ENCODE peak calls at places on chromosomes 13 and 19, in nine cellular contexts. One of them, this sample, is unnamed. For H3K4me1, the result is how much of the 10 kb centered on the place peaks cover.

GRCh38 chr19:54100560-54100959 is at the start of gene OSCAR:
- DNase-seq in mucosa of descending colon: no peak
- DNase-seq in left ventricle myocardium inferior: no peak
- DNase-seq in CD4-positive, CD25-positive, alpha-beta regulatory T cell: no peak
- DNase-seq in fibroblast of lung: no peak
- DNase-seq in upper lobe of right lung: peak
- DNase-seq in small intestine: no peak
- DNase-seq in aorta: peak
- DNase-seq in testis: no peak
- DNase-seq in this sample: no peak

GRCh38 chr19:18762125-18763023 is 28.7 kb downstream of the COMP start:
- DNase-seq in testis: peak
- DNase-seq in left ventricle myocardium inferior: peak
- DNase-seq in mucosa of descending colon: peak
- DNase-seq in small intestine: peak
- DNase-seq in aorta: no peak
- DNase-seq in CD4-positive, CD25-positive, alpha-beta regulatory T cell: no peak
- DNase-seq in fibroblast of lung: peak
- DNase-seq in upper lobe of right lung: peak
- DNase-seq in this sample: peak

GRCh38 chr19:29576761-29577661 is 29.1 kb upstream of the POP4 start:
- DNase-seq in testis: no peak
- DNase-seq in CD4-positive, CD25-positive, alpha-beta regulatory T cell: no peak
- DNase-seq in fibroblast of lung: peak
- DNase-seq in left ventricle myocardium inferior: no peak
- DNase-seq in small intestine: no peak
- DNase-seq in mucosa of descending colon: no peak
- DNase-seq in upper lobe of right lung: no peak
- DNase-seq in aorta: no peak
- DNase-seq in this sample: no peak

GRCh38 chr19:46021531-46022041 is 1.3 kb downstream of the PGLYRP1 start:
- DNase-seq in upper lobe of right lung: no peak
- DNase-seq in CD4-positive, CD25-positive, alpha-beta regulatory T cell: no peak
- DNase-seq in mucosa of descending colon: no peak
- DNase-seq in aorta: no peak
- DNase-seq in testis: no peak
- DNase-seq in small intestine: no peak
- DNase-seq in left ventricle myocardium inferior: no peak
- DNase-seq in fibroblast of lung: no peak
- DNase-seq in this sample: peak

GRCh38 chr19:10043286-10043927 is 30.1 kb downstream of the RDH8 start:
- DNase-seq in left ventricle myocardium inferior: no peak
- DNase-seq in CD4-positive, CD25-positive, alpha-beta regulatory T cell: no peak
- DNase-seq in mucosa of descending colon: no peak
- DNase-seq in aorta: no peak
- DNase-seq in fibroblast of lung: peak
- DNase-seq in small intestine: no peak
- DNase-seq in upper lobe of right lung: no peak
- DNase-seq in testis: no peak
- DNase-seq in this sample: peak

GRCh38 chr19:44260695-44261446 is 1.2 kb downstream of the ZNF233 start:
- DNase-seq in small intestine: no peak
- DNase-seq in left ventricle myocardium inferior: no peak
- DNase-seq in upper lobe of right lung: no peak
- DNase-seq in testis: no peak
- DNase-seq in CD4-positive, CD25-positive, alpha-beta regulatory T cell: no peak
- DNase-seq in fibroblast of lung: no peak
- DNase-seq in mucosa of descending colon: no peak
- DNase-seq in aorta: no peak
- DNase-seq in this sample: no peak

GRCh38 chr13:45218689-45219088 is 17.8 kb upstream of the KCTD4 start:
- DNase-seq in aorta: no peak
- DNase-seq in upper lobe of right lung: no peak
- DNase-seq in testis: no peak
- DNase-seq in CD4-positive, CD25-positive, alpha-beta regulatory T cell: no peak
- DNase-seq in fibroblast of lung: no peak
- DNase-seq in left ventricle myocardium inferior: no peak
- DNase-seq in mucosa of descending colon: no peak
- DNase-seq in small intestine: no peak
- DNase-seq in this sample: no peak

GRCh38 chr13:24306632-24307031 is 2.7 kb upstream of the C1QTNF9 start:
- DNase-seq in mucosa of descending colon: no peak
- DNase-seq in small intestine: no peak
- DNase-seq in left ventricle myocardium inferior: no peak
- DNase-seq in testis: no peak
- DNase-seq in fibroblast of lung: peak
- DNase-seq in aorta: no peak
- DNase-seq in CD4-positive, CD25-positive, alpha-beta regulatory T cell: no peak
- DNase-seq in upper lobe of right lung: no peak
- DNase-seq in this sample: no peak

GRCh38 chr13:38848360-38848759 is 142.3 kb downstream of the STOML3 start:
- DNase-seq in small intestine: no peak
- DNase-seq in testis: no peak
- DNase-seq in aorta: no peak
- DNase-seq in left ventricle myocardium inferior: no peak
- DNase-seq in fibroblast of lung: no peak
- DNase-seq in CD4-positive, CD25-positive, alpha-beta regulatory T cell: no peak
- DNase-seq in mucosa of descending colon: no peak
- DNase-seq in upper lobe of right lung: no peak
- DNase-seq in this sample: no peak

GRCh38 chr19:3066482-3067049 is 4.3 kb upstream of the TLE5 start:
- DNase-seq in small intestine: no peak
- DNase-seq in fibroblast of lung: no peak
- DNase-seq in testis: no peak
- DNase-seq in upper lobe of right lung: no peak
- DNase-seq in left ventricle myocardium inferior: no peak
- DNase-seq in CD4-positive, CD25-positive, alpha-beta regulatory T cell: no peak
- DNase-seq in aorta: no peak
- DNase-seq in mucosa of descending colon: no peak
- DNase-seq in this sample: no peak

GRCh38 chr13:27131202-27131623 is 40.4 kb downstream of the USP12 start:
- DNase-seq in aorta: no peak
- DNase-seq in mucosa of descending colon: no peak
- DNase-seq in fibroblast of lung: peak
- DNase-seq in CD4-positive, CD25-positive, alpha-beta regulatory T cell: peak
- DNase-seq in upper lobe of right lung: no peak
- DNase-seq in testis: no peak
- DNase-seq in small intestine: peak
- DNase-seq in left ventricle myocardium inferior: no peak
- DNase-seq in this sample: peak

GRCh38 chr19:38679839-38680238 is 32.4 kb downstream of the ACTN4 start:
- DNase-seq in mucosa of descending colon: no peak
- DNase-seq in upper lobe of right lung: no peak
- DNase-seq in fibroblast of lung: peak
- DNase-seq in aorta: no peak
- DNase-seq in small intestine: no peak
- DNase-seq in CD4-positive, CD25-positive, alpha-beta regulatory T cell: no peak
- DNase-seq in testis: no peak
- DNase-seq in left ventricle myocardium inferior: no peak
- DNase-seq in this sample: no peak

GRCh38 chr19:38684078-38684861 is 36.8 kb downstream of the ACTN4 start:
- DNase-seq in fibroblast of lung: peak
- DNase-seq in aorta: peak
- DNase-seq in CD4-positive, CD25-positive, alpha-beta regulatory T cell: peak
- DNase-seq in left ventricle myocardium inferior: peak
- DNase-seq in mucosa of descending colon: peak
- DNase-seq in small intestine: peak
- DNase-seq in testis: no peak
- DNase-seq in upper lobe of right lung: peak
- DNase-seq in this sample: no peak

GRCh38 chr19:38683393-38684077 is 36.1 kb downstream of the ACTN4 start:
- DNase-seq in fibroblast of lung: peak
- DNase-seq in mucosa of descending colon: peak
- DNase-seq in small intestine: peak
- DNase-seq in aorta: peak
- DNase-seq in left ventricle myocardium inferior: no peak
- DNase-seq in testis: peak
- DNase-seq in upper lobe of right lung: peak
- DNase-seq in CD4-positive, CD25-positive, alpha-beta regulatory T cell: peak
- DNase-seq in this sample: peak

GRCh38 chr19:38682872-38683392 is 35.5 kb downstream of the ACTN4 start:
- DNase-seq in small intestine: no peak
- DNase-seq in mucosa of descending colon: peak
- DNase-seq in fibroblast of lung: no peak
- DNase-seq in testis: no peak
- DNase-seq in aorta: no peak
- DNase-seq in upper lobe of right lung: no peak
- DNase-seq in left ventricle myocardium inferior: no peak
- DNase-seq in CD4-positive, CD25-positive, alpha-beta regulatory T cell: no peak
- DNase-seq in this sample: no peak

DNA sequence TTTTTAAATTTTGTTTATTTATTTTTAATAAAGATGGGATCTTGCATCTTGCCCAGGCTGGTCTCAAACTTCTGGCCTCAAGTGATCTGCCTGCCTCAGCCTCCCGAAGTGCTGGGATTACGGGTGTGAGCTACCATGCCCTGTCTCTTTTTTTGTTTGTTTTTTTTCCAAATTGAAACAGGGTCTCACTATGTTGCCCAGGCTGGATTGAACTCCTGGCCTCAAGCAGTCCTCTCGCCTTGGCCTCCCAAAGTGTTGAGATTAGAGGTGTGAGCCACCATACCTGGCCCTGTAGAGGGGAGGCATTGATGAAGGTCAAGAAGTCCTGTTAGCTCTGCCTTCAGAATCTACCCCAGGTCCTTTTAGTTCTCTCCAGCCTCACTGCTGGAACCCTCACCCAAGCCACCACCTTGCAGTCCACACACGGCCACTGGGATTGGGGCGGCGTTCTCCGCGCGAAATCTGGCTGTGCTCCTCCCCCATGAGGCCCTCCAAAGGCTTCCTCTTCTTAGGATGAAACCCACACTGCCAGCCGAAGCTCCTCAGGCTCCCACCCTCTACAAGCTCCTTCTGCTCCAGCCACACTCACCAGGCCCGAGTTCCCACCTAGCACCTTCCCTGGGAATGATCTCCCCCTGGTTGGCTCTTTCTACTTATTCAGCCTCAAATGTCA is 34.9 kb downstream of the ACTN4 start:
- DNase-seq in small intestine: no peak
- DNase-seq in upper lobe of right lung: no peak
- DNase-seq in CD4-positive, CD25-positive, alpha-beta regulatory T cell: no peak
- DNase-seq in aorta: no peak
- DNase-seq in testis: no peak
- DNase-seq in mucosa of descending colon: peak
- DNase-seq in fibroblast of lung: no peak
- DNase-seq in left ventricle myocardium inferior: no peak
- DNase-seq in this sample: no peak
- H3K4me1 ChIP-seq in small intestine: under half
- H3K4me1 ChIP-seq in upper lobe of right lung: half or more
- H3K4me1 ChIP-seq in CD4-positive, CD25-positive, alpha-beta regulatory T cell: half or more
- H3K4me1 ChIP-seq in aorta: under half
- H3K4me1 ChIP-seq in testis: under half
- H3K4me1 ChIP-seq in mucosa of descending colon: half or more
- H3K4me1 ChIP-seq in fibroblast of lung: under half
- H3K4me1 ChIP-seq in left ventricle myocardium inferior: half or more
- H3K4me1 ChIP-seq in this sample: half or more

GRCh38 chr19:33376423-33376822 is 2.9 kb downstream of the CEBPG start:
- DNase-seq in fibroblast of lung: peak
- DNase-seq in small intestine: peak
- DNase-seq in aorta: peak
- DNase-seq in mucosa of descending colon: peak
- DNase-seq in testis: no peak
- DNase-seq in left ventricle myocardium inferior: peak
- DNase-seq in upper lobe of right lung: no peak
- DNase-seq in CD4-positive, CD25-positive, alpha-beta regulatory T cell: no peak
- DNase-seq in this sample: no peak

GRCh38 chr19:33374406-33374703 is 846 bp downstream of the CEBPG start:
- DNase-seq in fibroblast of lung: peak
- DNase-seq in CD4-positive, CD25-positive, alpha-beta regulatory T cell: no peak
- DNase-seq in upper lobe of right lung: no peak
- DNase-seq in left ventricle myocardium inferior: no peak
- DNase-seq in aorta: no peak
- DNase-seq in small intestine: peak
- DNase-seq in testis: no peak
- DNase-seq in mucosa of descending colon: no peak
- DNase-seq in this sample: no peak

GRCh38 chr19:33375156-33375744 is 1.7 kb downstream of the CEBPG start:
- DNase-seq in upper lobe of right lung: no peak
- DNase-seq in aorta: no peak
- DNase-seq in mucosa of descending colon: no peak
- DNase-seq in testis: no peak
- DNase-seq in CD4-positive, CD25-positive, alpha-beta regulatory T cell: no peak
- DNase-seq in left ventricle myocardium inferior: no peak
- DNase-seq in fibroblast of lung: no peak
- DNase-seq in small intestine: no peak
- DNase-seq in this sample: no peak

GRCh38 chr19:33376931-33377557 is 3.5 kb downstream of the CEBPG start:
- DNase-seq in mucosa of descending colon: no peak
- DNase-seq in small intestine: peak
- DNase-seq in fibroblast of lung: no peak
- DNase-seq in CD4-positive, CD25-positive, alpha-beta regulatory T cell: no peak
- DNase-seq in testis: no peak
- DNase-seq in left ventricle myocardium inferior: no peak
- DNase-seq in upper lobe of right lung: no peak
- DNase-seq in aorta: no peak
- DNase-seq in this sample: no peak

DNA sequence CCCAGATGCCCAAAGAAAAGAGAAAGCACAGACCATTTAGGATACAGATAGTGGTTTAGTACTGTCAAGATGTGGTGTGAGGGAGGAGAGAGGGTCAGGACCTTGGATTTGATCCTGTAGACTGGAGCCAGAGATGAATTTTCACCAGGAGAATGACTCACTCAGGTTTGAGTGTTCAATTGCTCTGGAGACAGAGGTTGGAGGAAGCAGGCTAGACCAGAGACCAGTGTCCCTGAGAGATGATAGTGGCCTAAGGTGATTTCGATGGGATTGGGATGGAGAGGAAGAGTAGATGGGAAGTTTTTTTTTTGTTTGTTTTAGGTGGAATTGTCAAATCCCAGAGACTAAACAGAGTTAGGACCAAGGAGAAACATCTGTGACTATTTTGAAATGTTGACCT is 2.3 kb downstream of the CEBPG start:
- DNase-seq in mucosa of descending colon: no peak
- DNase-seq in CD4-positive, CD25-positive, alpha-beta regulatory T cell: no peak
- DNase-seq in small intestine: peak
- DNase-seq in left ventricle myocardium inferior: no peak
- DNase-seq in fibroblast of lung: peak
- DNase-seq in aorta: no peak
- DNase-seq in testis: no peak
- DNase-seq in upper lobe of right lung: no peak
- DNase-seq in this sample: no peak
- H3K4me1 ChIP-seq in mucosa of descending colon: under half
- H3K4me1 ChIP-seq in CD4-positive, CD25-positive, alpha-beta regulatory T cell: under half
- H3K4me1 ChIP-seq in small intestine: under half
- H3K4me1 ChIP-seq in left ventricle myocardium inferior: half or more
- H3K4me1 ChIP-seq in fibroblast of lung: under half
- H3K4me1 ChIP-seq in aorta: under half
- H3K4me1 ChIP-seq in testis: under half
- H3K4me1 ChIP-seq in upper lobe of right lung: under half
- H3K4me1 ChIP-seq in this sample: under half

GRCh38 chr19:40806385-40807146 is 7.6 kb downstream of the EGLN2 start:
- DNase-seq in testis: peak
- DNase-seq in left ventricle myocardium inferior: peak
- DNase-seq in CD4-positive, CD25-positive, alpha-beta regulatory T cell: peak
- DNase-seq in small intestine: peak
- DNase-seq in mucosa of descending colon: peak
- DNase-seq in fibroblast of lung: peak
- DNase-seq in aorta: peak
- DNase-seq in upper lobe of right lung: peak
- DNase-seq in this sample: peak
- H3K4me1 ChIP-seq in testis: half or more
- H3K4me1 ChIP-seq in left ventricle myocardium inferior: half or more
- H3K4me1 ChIP-seq in CD4-positive, CD25-positive, alpha-beta regulatory T cell: half or more
- H3K4me1 ChIP-seq in small intestine: under half
- H3K4me1 ChIP-seq in mucosa of descending colon: half or more
- H3K4me1 ChIP-seq in fibroblast of lung: under half
- H3K4me1 ChIP-seq in aorta: under half
- H3K4me1 ChIP-seq in upper lobe of right lung: half or more
- H3K4me1 ChIP-seq in this sample: half or more

GRCh38 chr19:57583521-57584416 is at the start of gene ZIK1:
- DNase-seq in testis: peak
- DNase-seq in small intestine: peak
- DNase-seq in left ventricle myocardium inferior: peak
- DNase-seq in upper lobe of right lung: peak
- DNase-seq in mucosa of descending colon: peak
- DNase-seq in fibroblast of lung: peak
- DNase-seq in aorta: peak
- DNase-seq in CD4-positive, CD25-positive, alpha-beta regulatory T cell: peak
- DNase-seq in this sample: peak
- H3K4me1 ChIP-seq in testis: under half
- H3K4me1 ChIP-seq in small intestine: under half
- H3K4me1 ChIP-seq in left ventricle myocardium inferior: under half
- H3K4me1 ChIP-seq in upper lobe of right lung: under half
- H3K4me1 ChIP-seq in mucosa of descending colon: under half
- H3K4me1 ChIP-seq in fibroblast of lung: under half
- H3K4me1 ChIP-seq in aorta: under half
- H3K4me1 ChIP-seq in CD4-positive, CD25-positive, alpha-beta regulatory T cell: under half
- H3K4me1 ChIP-seq in this sample: under half